ENCODE peak calls at places on chromosome 12, in six cellular contexts. One of them, this sample, is unnamed. For H3K4me1, the result is how much of the 10 kb centered on the place peaks cover.

GRCh38 chr12:12622418-12622817 is 10.7 kb downstream of the CREBL2 start:
- DNase-seq in neural progenitor cell: no peak
- DNase-seq in BE2C: no peak
- DNase-seq in cardiac muscle cell: no peak
- DNase-seq in pancreas: no peak
- DNase-seq in H9: no peak
- DNase-seq in this sample: no peak

GRCh38 chr12:685388-685787 is 22.1 kb upstream of the NINJ2 start:
- DNase-seq in H9: no peak
- DNase-seq in cardiac muscle cell: no peak
- DNase-seq in neural progenitor cell: no peak
- DNase-seq in pancreas: no peak
- DNase-seq in BE2C: no peak
- DNase-seq in this sample: no peak

GRCh38 chr12:12715459-12716150 is 1.6 kb upstream of the CDKN1B start:
- DNase-seq in BE2C: no peak
- DNase-seq in neural progenitor cell: no peak
- DNase-seq in pancreas: no peak
- DNase-seq in cardiac muscle cell: no peak
- DNase-seq in H9: no peak
- DNase-seq in this sample: peak

GRCh38 chr12:121996050-121996944 is 25.4 kb upstream of the BCL7A start:
- DNase-seq in cardiac muscle cell: peak
- DNase-seq in BE2C: no peak
- DNase-seq in pancreas: no peak
- DNase-seq in H9: no peak
- DNase-seq in neural progenitor cell: no peak
- DNase-seq in this sample: no peak

GRCh38 chr12:46470039-46470627 is 97.6 kb upstream of the SLC38A2 start:
- DNase-seq in neural progenitor cell: no peak
- DNase-seq in BE2C: no peak
- DNase-seq in pancreas: no peak
- DNase-seq in cardiac muscle cell: no peak
- DNase-seq in H9: no peak
- DNase-seq in this sample: no peak

GRCh38 chr12:124920353-124920935 is 6.0 kb upstream of the UBC start:
- DNase-seq in neural progenitor cell: peak
- DNase-seq in pancreas: no peak
- DNase-seq in cardiac muscle cell: no peak
- DNase-seq in H9: no peak
- DNase-seq in BE2C: no peak
- DNase-seq in this sample: no peak

GRCh38 chr12:1217191-1217949 is 226.3 kb downstream of the ERC1 start:
- DNase-seq in H9: no peak
- DNase-seq in pancreas: no peak
- DNase-seq in neural progenitor cell: peak
- DNase-seq in BE2C: no peak
- DNase-seq in cardiac muscle cell: no peak
- DNase-seq in this sample: no peak

GRCh38 chr12:127546721-127547505 is 720.1 kb upstream of the TMEM132C start:
- DNase-seq in BE2C: no peak
- DNase-seq in pancreas: no peak
- DNase-seq in H9: no peak
- DNase-seq in neural progenitor cell: no peak
- DNase-seq in cardiac muscle cell: no peak
- DNase-seq in this sample: no peak

GRCh38 chr12:83889745-83890144 is 1022.9 kb downstream of the SLC6A15 start:
- DNase-seq in BE2C: no peak
- DNase-seq in neural progenitor cell: no peak
- DNase-seq in cardiac muscle cell: no peak
- DNase-seq in H9: no peak
- DNase-seq in pancreas: no peak
- DNase-seq in this sample: no peak

GRCh38 chr12:71166280-71166679 is 8.5 kb upstream of the TSPAN8 start:
- DNase-seq in neural progenitor cell: no peak
- DNase-seq in BE2C: no peak
- DNase-seq in cardiac muscle cell: no peak
- DNase-seq in pancreas: no peak
- DNase-seq in H9: no peak
- DNase-seq in this sample: peak

GRCh38 chr12:13472690-13473089 is 276.2 kb downstream of the EMP1 start:
- DNase-seq in H9: no peak
- DNase-seq in neural progenitor cell: no peak
- DNase-seq in pancreas: no peak
- DNase-seq in cardiac muscle cell: no peak
- DNase-seq in BE2C: no peak
- DNase-seq in this sample: no peak

GRCh38 chr12:57868870-57869609 is 22.5 kb upstream of the CTDSP2 start:
- DNase-seq in neural progenitor cell: peak
- DNase-seq in H9: peak
- DNase-seq in cardiac muscle cell: no peak
- DNase-seq in pancreas: no peak
- DNase-seq in BE2C: peak
- DNase-seq in this sample: peak

GRCh38 chr12:87001102-87001501 is 744.9 kb upstream of the MGAT4C start:
- DNase-seq in neural progenitor cell: no peak
- DNase-seq in H9: no peak
- DNase-seq in BE2C: no peak
- DNase-seq in pancreas: no peak
- DNase-seq in cardiac muscle cell: no peak
- DNase-seq in this sample: no peak

GRCh38 chr12:110039085-110039807 is 9.1 kb downstream of the C12orf76 start:
- DNase-seq in neural progenitor cell: no peak
- DNase-seq in pancreas: no peak
- DNase-seq in cardiac muscle cell: no peak
- DNase-seq in BE2C: no peak
- DNase-seq in H9: peak
- DNase-seq in this sample: no peak

GRCh38 chr12:25100203-25100602 is 94.8 kb downstream of the DNAI7 start:
- DNase-seq in pancreas: no peak
- DNase-seq in cardiac muscle cell: no peak
- DNase-seq in H9: no peak
- DNase-seq in neural progenitor cell: no peak
- DNase-seq in BE2C: no peak
- DNase-seq in this sample: no peak

GRCh38 chr12:117014342-117014887 is 84.8 kb downstream of the TESC start:
- DNase-seq in H9: no peak
- DNase-seq in neural progenitor cell: no peak
- DNase-seq in cardiac muscle cell: no peak
- DNase-seq in BE2C: no peak
- DNase-seq in pancreas: no peak
- DNase-seq in this sample: no peak
- TF ChIP-seq CTCF in H9: no peak
- TF ChIP-seq CTCF in neural progenitor cell: no peak
- TF ChIP-seq CTCF in cardiac muscle cell: no peak
- TF ChIP-seq CTCF in BE2C: no peak
- TF ChIP-seq CTCF in pancreas: no peak
- TF ChIP-seq CTCF in this sample: no peak

GRCh38 chr12:78392918-78393317 is 471.7 kb upstream of the SYT1 start:
- DNase-seq in BE2C: peak
- DNase-seq in neural progenitor cell: no peak
- DNase-seq in pancreas: no peak
- DNase-seq in H9: no peak
- DNase-seq in cardiac muscle cell: no peak
- DNase-seq in this sample: no peak
- H3K4me1 ChIP-seq in BE2C: under half
- H3K4me1 ChIP-seq in neural progenitor cell: under half
- H3K4me1 ChIP-seq in pancreas: under half
- H3K4me1 ChIP-seq in H9: under half
- H3K4me1 ChIP-seq in cardiac muscle cell: under half
- H3K4me1 ChIP-seq in this sample: under half

DNA sequence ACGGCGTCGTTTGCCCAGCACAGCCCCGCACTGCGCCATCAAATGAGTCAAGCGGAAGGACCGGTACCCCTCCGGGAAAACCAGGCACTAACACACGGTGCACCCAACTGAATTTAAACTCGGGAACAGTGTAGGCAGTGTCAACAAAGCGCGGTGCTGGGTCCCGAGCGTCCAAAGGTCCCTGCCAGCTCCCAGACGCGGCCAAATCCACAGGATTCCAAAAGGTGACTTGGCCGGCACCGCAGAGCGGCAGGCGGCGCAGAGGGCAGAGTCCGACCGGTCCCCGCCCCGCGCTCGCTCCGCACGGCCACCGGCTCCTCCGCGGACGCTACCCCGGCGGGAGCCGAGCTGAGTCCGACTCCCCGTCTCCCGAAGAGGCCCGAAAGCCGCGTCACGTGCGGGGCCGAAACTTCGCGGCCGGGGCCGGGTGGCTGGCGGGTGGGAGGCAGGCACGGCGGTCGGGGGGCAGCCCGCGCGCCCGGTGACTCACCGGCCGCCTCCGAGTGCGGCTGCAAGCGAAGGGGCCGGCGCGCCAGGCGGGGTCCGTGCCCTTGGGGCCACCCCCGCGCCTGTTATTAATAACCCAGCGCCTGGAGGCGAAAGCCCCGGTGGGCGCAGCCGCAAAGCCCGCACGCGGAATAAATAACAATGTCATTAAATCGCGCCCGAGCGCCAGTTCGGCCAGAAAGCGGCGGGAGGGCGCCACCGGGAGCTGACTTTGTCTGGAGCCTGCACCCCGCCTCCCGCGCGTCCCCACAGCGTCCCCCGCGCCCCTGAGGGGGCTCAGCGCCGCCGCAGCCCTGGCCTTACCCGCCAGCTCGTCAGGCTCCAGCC is 823 bp downstream of the DENND5B start:
- DNase-seq in neural progenitor cell: peak
- DNase-seq in cardiac muscle cell: peak
- DNase-seq in pancreas: peak
- DNase-seq in H9: peak
- DNase-seq in BE2C: peak
- DNase-seq in this sample: peak
- TF ChIP-seq CTCF in neural progenitor cell: no peak
- TF ChIP-seq CTCF in cardiac muscle cell: peak
- TF ChIP-seq CTCF in pancreas: no peak
- TF ChIP-seq CTCF in H9: peak
- TF ChIP-seq CTCF in BE2C: no peak
- TF ChIP-seq CTCF in this sample: no peak

DNA sequence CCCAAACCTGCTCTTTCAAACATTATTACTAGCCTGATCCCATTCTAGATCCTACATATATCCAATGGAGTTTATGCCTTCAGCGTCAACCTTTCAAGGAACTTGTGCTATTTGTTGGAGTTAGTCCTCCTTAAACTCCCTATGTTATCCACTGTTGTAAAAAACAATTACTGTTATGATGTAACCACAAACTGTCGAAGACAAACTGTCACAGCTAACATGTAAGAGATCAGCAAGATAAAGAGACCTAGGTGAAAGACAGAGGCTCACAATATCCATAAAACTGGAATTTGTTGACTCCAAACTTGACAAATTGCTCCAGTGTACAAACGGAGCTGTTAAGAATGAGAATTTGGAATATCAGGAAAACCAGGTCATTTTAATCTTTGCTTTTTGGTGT is 70.7 kb downstream of the CDK17 start:
- DNase-seq in cardiac muscle cell: no peak
- DNase-seq in pancreas: no peak
- DNase-seq in BE2C: no peak
- DNase-seq in H9: no peak
- DNase-seq in neural progenitor cell: no peak
- DNase-seq in this sample: no peak
- H3K4me1 ChIP-seq in cardiac muscle cell: under half
- H3K4me1 ChIP-seq in pancreas: under half
- H3K4me1 ChIP-seq in BE2C: under half
- H3K4me1 ChIP-seq in H9: under half
- H3K4me1 ChIP-seq in neural progenitor cell: under half
- H3K4me1 ChIP-seq in this sample: under half

DNA sequence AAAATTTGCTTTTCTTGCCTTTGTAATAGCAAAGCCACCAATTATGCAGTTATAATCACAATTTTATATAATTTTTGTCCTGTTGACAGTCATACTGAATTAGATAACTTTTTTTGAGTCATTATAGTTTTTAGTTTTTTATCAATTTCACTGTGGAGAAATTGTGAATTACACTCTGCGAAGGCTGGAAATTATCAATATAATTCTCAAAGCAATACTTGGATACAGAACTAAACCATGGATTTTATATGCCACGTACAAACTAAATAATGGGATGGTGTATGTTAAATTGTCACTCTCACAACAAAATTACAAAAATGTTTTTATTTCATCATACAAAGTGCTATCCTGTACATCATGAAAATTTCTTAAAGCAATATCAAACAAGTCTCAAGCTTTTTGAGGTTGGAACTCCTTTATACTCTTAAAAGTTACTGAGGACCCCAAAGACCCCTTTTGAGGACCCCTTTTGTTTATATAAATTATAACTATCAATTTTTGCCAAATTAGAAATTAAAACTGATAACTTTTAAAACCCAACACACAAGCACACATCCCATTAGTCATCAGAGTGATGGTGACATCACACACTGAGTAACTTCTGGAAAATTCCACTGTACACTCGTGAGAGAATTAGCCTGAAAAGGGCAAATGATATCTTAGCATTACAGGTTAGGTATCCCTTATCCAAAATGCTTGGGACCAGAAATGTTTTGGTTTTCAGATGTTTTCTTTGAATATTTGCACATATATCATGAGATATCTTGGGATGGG is 19.8 kb upstream of the AQP2 start:
- DNase-seq in H9: no peak
- DNase-seq in cardiac muscle cell: no peak
- DNase-seq in BE2C: no peak
- DNase-seq in pancreas: no peak
- DNase-seq in neural progenitor cell: no peak
- DNase-seq in this sample: no peak
- TF ChIP-seq CTCF in H9: no peak
- TF ChIP-seq CTCF in cardiac muscle cell: no peak
- TF ChIP-seq CTCF in BE2C: no peak
- TF ChIP-seq CTCF in pancreas: no peak
- TF ChIP-seq CTCF in neural progenitor cell: no peak
- TF ChIP-seq CTCF in this sample: no peak

GRCh38 chr12:101772019-101772774 is 32.9 kb upstream of the SYCP3 start:
- DNase-seq in cardiac muscle cell: no peak
- DNase-seq in BE2C: no peak
- DNase-seq in H9: no peak
- DNase-seq in neural progenitor cell: no peak
- DNase-seq in pancreas: no peak
- DNase-seq in this sample: no peak
- H3K4me1 ChIP-seq in cardiac muscle cell: under half
- H3K4me1 ChIP-seq in BE2C: under half
- H3K4me1 ChIP-seq in H9: under half
- H3K4me1 ChIP-seq in neural progenitor cell: under half
- H3K4me1 ChIP-seq in pancreas: under half
- H3K4me1 ChIP-seq in this sample: under half

DNA sequence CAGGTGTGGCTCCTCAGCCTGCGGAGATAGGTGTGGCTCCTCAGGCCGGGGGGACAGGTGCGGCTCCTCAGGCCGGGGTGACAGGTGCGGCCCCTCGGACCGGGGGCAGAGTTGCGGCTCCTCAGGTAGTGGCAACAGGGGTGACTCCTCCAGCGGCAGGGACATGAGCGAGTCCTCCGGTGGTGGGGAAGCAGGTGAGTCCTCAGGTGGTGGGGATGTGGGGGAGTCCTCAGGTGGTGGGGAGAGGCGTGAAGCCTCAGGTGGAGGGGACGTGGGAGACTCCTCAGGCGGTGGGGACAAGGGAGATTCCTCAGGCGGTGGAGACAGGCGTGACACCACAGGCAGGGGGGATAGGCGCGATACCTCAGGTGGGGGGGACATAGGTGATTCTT is 9.2 kb downstream of the KMT2D start:
- DNase-seq in H9: no peak
- DNase-seq in cardiac muscle cell: no peak
- DNase-seq in BE2C: no peak
- DNase-seq in pancreas: no peak
- DNase-seq in neural progenitor cell: no peak
- DNase-seq in this sample: no peak
- TF ChIP-seq CTCF in H9: no peak
- TF ChIP-seq CTCF in cardiac muscle cell: no peak
- TF ChIP-seq CTCF in BE2C: no peak
- TF ChIP-seq CTCF in pancreas: no peak
- TF ChIP-seq CTCF in neural progenitor cell: no peak
- TF ChIP-seq CTCF in this sample: no peak